ENCODE peak calls at places on chromosomes 7 and 10, in four cellular contexts. One of them, this sample, is unnamed.

GRCh38 chr10:122725768-122726167 is 26.1 kb upstream of the C10orf120 start:
- DNase-seq in cardiac fibroblast: no peak
- DNase-seq in AG04450: no peak
- DNase-seq in AG10803: no peak
- DNase-seq in this sample: no peak

GRCh38 chr10:124650263-124650662 is 93.9 kb downstream of the FAM53B start:
- DNase-seq in AG04450: no peak
- DNase-seq in AG10803: no peak
- DNase-seq in cardiac fibroblast: no peak
- DNase-seq in this sample: no peak

GRCh38 chr10:4111593-4111992 is 326.6 kb upstream of the KLF6 start:
- DNase-seq in AG10803: no peak
- DNase-seq in AG04450: no peak
- DNase-seq in cardiac fibroblast: peak
- DNase-seq in this sample: no peak

GRCh38 chr7:51543801-51544553 is 227.4 kb upstream of the COBL start:
- DNase-seq in cardiac fibroblast: no peak
- DNase-seq in AG04450: no peak
- DNase-seq in AG10803: no peak
- DNase-seq in this sample: no peak

GRCh38 chr10:61987951-61988379 is 86.5 kb downstream of the ARID5B start:
- DNase-seq in AG10803: no peak
- DNase-seq in cardiac fibroblast: peak
- DNase-seq in AG04450: no peak
- DNase-seq in this sample: no peak

GRCh38 chr7:88226886-88227516 is 7.2 kb upstream of the SRI start:
- DNase-seq in AG10803: peak
- DNase-seq in AG04450: peak
- DNase-seq in cardiac fibroblast: peak
- DNase-seq in this sample: peak

GRCh38 chr10:78604286-78604685 is 464.5 kb upstream of the ZMIZ1 start:
- DNase-seq in cardiac fibroblast: no peak
- DNase-seq in AG04450: no peak
- DNase-seq in AG10803: no peak
- DNase-seq in this sample: no peak

GRCh38 chr7:133980794-133981193 is 146.3 kb upstream of the LRGUK start:
- DNase-seq in AG10803: no peak
- DNase-seq in AG04450: no peak
- DNase-seq in cardiac fibroblast: no peak
- DNase-seq in this sample: no peak

GRCh38 chr7:73436031-73436929 is 2.7 kb downstream of the FZD9 start:
- DNase-seq in cardiac fibroblast: no peak
- DNase-seq in AG04450: no peak
- DNase-seq in AG10803: no peak
- DNase-seq in this sample: no peak

GRCh38 chr10:88642991-88643390 is 21.3 kb upstream of the LIPF start:
- DNase-seq in AG10803: peak
- DNase-seq in cardiac fibroblast: peak
- DNase-seq in AG04450: no peak
- DNase-seq in this sample: no peak

GRCh38 chr10:50436805-50437204 is 185.5 kb upstream of the ASAH2 start:
- DNase-seq in AG04450: no peak
- DNase-seq in AG10803: no peak
- DNase-seq in cardiac fibroblast: no peak
- DNase-seq in this sample: no peak

GRCh38 chr7:74173074-74173473 is 1.1 kb upstream of the EIF4H start:
- DNase-seq in AG10803: no peak
- DNase-seq in AG04450: no peak
- DNase-seq in cardiac fibroblast: no peak
- DNase-seq in this sample: no peak

GRCh38 chr10:17430647-17431355 is 23.6 kb downstream of the ST8SIA6 start:
- DNase-seq in cardiac fibroblast: peak
- DNase-seq in AG10803: peak
- DNase-seq in AG04450: peak
- DNase-seq in this sample: peak

GRCh38 chr10:87546221-87546620 is 41.5 kb downstream of the MINPP1 start:
- DNase-seq in AG04450: no peak
- DNase-seq in AG10803: no peak
- DNase-seq in cardiac fibroblast: peak
- DNase-seq in this sample: no peak

GRCh38 chr10:31032515-31033132 is 959 bp upstream of the ZNF438 start:
- DNase-seq in AG10803: no peak
- DNase-seq in cardiac fibroblast: no peak
- DNase-seq in AG04450: no peak
- DNase-seq in this sample: no peak

GRCh38 chr7:27170936-27171635 is 3.0 kb downstream of the HOXA10 start:
- DNase-seq in cardiac fibroblast: no peak
- DNase-seq in AG10803: no peak
- DNase-seq in AG04450: no peak
- DNase-seq in this sample: no peak

GRCh38 chr7:51160990-51161615 is 155.5 kb downstream of the COBL start:
- DNase-seq in cardiac fibroblast: peak
- DNase-seq in AG04450: peak
- DNase-seq in AG10803: peak
- DNase-seq in this sample: peak

DNA sequence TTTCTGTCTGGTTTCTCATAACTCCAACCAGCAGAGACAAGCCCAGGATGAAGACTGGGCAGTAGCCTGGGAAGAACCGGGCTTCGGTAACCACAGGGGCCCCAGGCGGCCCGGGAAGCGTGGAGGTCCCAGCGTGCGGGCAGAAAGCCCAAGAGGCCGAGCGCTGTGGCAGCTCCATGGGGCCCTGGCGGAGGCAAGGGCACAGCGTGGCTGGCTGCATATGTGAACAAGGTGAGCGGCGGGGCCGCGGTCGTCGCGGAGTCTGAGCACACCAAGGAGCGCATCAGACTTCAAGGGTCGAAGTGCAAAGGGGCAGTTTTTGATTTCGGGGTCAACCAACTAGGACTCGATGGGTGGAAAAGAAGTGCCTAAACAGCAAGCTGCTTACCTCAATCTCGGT is 45.9 kb downstream of the AKR1D1 start:
- DNase-seq in AG10803: no peak
- DNase-seq in cardiac fibroblast: no peak
- DNase-seq in AG04450: no peak
- DNase-seq in this sample: no peak
- H3K4me3 ChIP-seq in AG10803: no peak
- H3K4me3 ChIP-seq in cardiac fibroblast: no peak
- H3K4me3 ChIP-seq in AG04450: no peak
- H3K4me3 ChIP-seq in this sample: no peak

DNA sequence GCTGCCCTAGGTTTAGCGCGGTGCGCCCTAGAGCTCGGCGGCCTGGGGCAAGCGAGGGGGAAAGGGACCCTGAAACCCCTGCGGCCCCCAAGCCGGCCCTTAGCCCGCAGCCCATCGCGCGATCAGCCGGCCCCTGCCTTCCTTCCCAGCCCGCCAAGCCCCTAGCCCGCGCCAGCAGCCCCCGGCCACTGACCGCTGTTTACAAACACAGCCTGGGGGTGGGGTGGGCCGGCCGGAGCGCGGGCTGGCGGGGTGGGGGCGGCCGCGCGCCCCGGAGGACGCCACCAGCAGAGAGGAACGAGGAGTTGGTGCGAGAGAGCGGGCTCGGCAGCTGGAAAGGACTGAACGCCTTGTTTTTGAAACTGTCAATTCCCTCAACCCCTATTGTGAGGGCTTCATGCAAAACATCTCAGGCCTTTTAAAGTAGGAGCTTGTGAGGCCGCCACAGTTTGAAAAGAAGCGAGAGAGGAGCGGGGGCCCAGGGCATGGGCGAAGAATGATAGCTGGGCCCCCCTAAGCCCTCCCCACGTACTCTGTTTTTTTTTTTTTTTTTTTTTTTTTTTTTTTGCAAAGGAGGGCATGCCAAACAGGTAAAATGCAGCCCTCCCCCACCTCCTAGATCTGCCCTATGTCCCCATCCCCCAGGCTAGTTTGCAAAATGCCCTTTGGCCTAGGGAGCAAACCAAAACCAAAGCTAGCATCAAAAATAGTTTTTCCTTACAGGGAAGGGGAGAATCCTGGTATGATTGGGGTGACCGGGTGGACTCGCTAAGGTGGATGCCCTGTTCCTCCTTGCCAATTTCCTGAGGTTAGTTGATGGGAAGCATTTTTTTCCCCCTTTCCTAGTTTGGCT is 15.0 kb downstream of the SKIDA1 start:
- DNase-seq in AG04450: no peak
- DNase-seq in cardiac fibroblast: no peak
- DNase-seq in AG10803: no peak
- DNase-seq in this sample: no peak
- H3K4me3 ChIP-seq in AG04450: peak
- H3K4me3 ChIP-seq in cardiac fibroblast: peak
- H3K4me3 ChIP-seq in AG10803: peak
- H3K4me3 ChIP-seq in this sample: peak

GRCh38 chr7:17301491-17302101 is 3.1 kb downstream of the AHR start:
- DNase-seq in AG04450: no peak
- DNase-seq in AG10803: peak
- DNase-seq in cardiac fibroblast: peak
- DNase-seq in this sample: no peak
- H3K4me3 ChIP-seq in AG04450: peak
- H3K4me3 ChIP-seq in AG10803: peak
- H3K4me3 ChIP-seq in cardiac fibroblast: peak
- H3K4me3 ChIP-seq in this sample: peak

DNA sequence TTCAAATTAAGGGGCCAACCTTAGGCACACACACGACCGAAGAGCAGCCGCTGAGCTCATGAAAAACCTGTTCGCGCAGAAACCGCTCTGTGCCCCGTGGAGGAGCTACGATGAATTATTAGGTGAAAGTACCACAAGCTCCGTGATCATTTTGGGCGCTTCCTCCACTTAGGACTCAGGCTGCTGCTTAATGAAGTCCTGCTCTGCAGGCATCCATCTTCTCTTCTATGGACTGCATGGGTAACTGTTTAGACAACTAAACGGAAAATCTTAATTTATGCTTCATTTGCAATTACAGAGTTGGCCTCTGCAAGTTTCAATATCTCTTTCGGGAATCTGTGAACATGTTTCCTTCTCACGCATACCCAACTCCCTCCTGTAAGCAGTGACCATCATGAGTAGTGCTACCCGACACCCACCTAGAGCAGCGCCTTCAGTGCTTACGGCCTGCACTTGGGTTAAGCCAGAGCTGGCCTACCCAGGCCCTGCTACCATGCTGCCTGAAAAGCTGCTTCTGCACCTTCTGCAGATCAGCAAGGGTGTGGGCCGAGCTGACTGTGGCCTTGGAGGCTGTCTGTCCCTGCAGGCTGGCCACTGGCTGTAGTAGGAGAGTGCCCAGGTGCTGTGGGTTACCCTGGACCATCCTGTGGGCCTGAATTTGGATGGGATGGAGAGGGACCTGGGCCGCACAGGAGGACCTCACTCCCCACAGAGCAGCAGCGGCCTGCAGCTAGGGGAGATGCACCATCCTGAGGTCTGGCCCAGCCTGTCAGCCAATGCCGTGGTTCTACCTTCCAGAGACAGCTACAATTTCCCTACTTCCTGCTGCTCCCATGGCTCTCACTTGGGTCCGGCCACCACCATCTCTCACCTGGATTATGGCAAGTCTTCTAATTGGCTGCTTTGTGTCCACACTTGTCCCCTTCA is 36.0 kb downstream of the GNA12 start:
- DNase-seq in cardiac fibroblast: no peak
- DNase-seq in AG04450: no peak
- DNase-seq in AG10803: no peak
- DNase-seq in this sample: no peak
- H3K4me3 ChIP-seq in cardiac fibroblast: no peak
- H3K4me3 ChIP-seq in AG04450: no peak
- H3K4me3 ChIP-seq in AG10803: no peak
- H3K4me3 ChIP-seq in this sample: no peak

GRCh38 chr7:142030846-142031245 is 35.2 kb downstream of the MGAM start:
- DNase-seq in AG04450: no peak
- DNase-seq in cardiac fibroblast: peak
- DNase-seq in AG10803: no peak
- DNase-seq in this sample: no peak
- H3K4me3 ChIP-seq in AG04450: no peak
- H3K4me3 ChIP-seq in cardiac fibroblast: no peak
- H3K4me3 ChIP-seq in AG10803: no peak
- H3K4me3 ChIP-seq in this sample: no peak

DNA sequence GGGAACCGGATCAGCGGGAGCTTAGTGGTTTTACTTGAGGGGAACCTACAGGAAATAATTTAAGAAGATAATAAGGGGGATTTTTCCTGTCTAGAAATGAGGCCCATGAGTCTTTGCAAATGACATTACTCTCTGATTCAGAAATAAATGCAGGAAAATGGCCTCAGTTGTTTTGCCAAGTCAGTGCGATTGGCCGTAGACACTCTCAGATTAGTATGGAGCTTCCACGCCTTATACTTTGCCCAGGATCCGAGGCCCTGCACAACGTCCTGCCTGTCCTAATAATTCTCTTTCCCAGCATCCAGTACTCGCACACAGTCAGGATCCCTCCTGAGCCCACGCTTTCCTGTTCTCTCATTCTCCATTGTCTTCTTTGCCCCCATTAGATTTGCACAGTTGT is 86.3 kb upstream of the LYZL1 start:
- DNase-seq in cardiac fibroblast: no peak
- DNase-seq in AG04450: no peak
- DNase-seq in AG10803: no peak
- DNase-seq in this sample: no peak
- H3K4me3 ChIP-seq in cardiac fibroblast: no peak
- H3K4me3 ChIP-seq in AG04450: no peak
- H3K4me3 ChIP-seq in AG10803: no peak
- H3K4me3 ChIP-seq in this sample: no peak

GRCh38 chr7:70736715-70737460 is 395.1 kb upstream of the GALNT17 start:
- DNase-seq in AG10803: peak
- DNase-seq in AG04450: peak
- DNase-seq in cardiac fibroblast: peak
- DNase-seq in this sample: peak
- H3K4me3 ChIP-seq in AG10803: peak
- H3K4me3 ChIP-seq in AG04450: peak
- H3K4me3 ChIP-seq in cardiac fibroblast: peak
- H3K4me3 ChIP-seq in this sample: peak

GRCh38 chr7:1497293-1497927 is 6.8 kb downstream of the INTS1 start:
- DNase-seq in AG04450: no peak
- DNase-seq in cardiac fibroblast: no peak
- DNase-seq in AG10803: no peak
- DNase-seq in this sample: no peak

GRCh38 chr7:1494866-1495563 is 9.2 kb downstream of the INTS1 start:
- DNase-seq in cardiac fibroblast: no peak
- DNase-seq in AG10803: no peak
- DNase-seq in AG04450: no peak
- DNase-seq in this sample: no peak

GRCh38 chr7:1498370-1499305 is 5.6 kb downstream of the INTS1 start:
- DNase-seq in AG04450: no peak
- DNase-seq in AG10803: no peak
- DNase-seq in cardiac fibroblast: no peak
- DNase-seq in this sample: no peak

GRCh38 chr7:1495564-1496242 is 8.5 kb downstream of the INTS1 start:
- DNase-seq in AG04450: no peak
- DNase-seq in AG10803: no peak
- DNase-seq in cardiac fibroblast: no peak
- DNase-seq in this sample: no peak

GRCh38 chr7:1496531-1497292 is 7.5 kb downstream of the INTS1 start:
- DNase-seq in AG10803: no peak
- DNase-seq in cardiac fibroblast: no peak
- DNase-seq in AG04450: no peak
- DNase-seq in this sample: no peak
- H3K4me3 ChIP-seq in AG10803: no peak
- H3K4me3 ChIP-seq in cardiac fibroblast: no peak
- H3K4me3 ChIP-seq in AG04450: no peak
- H3K4me3 ChIP-seq in this sample: no peak

This sample was measured in skeletal muscle cell.